ENCODE peak calls at places on chromosome 22, in four cellular contexts. T, Q, K and E are unnamed samples.

GRCh38 chr22:42303304-42304020 is 33.0 kb upstream of the TCF20 start:
- DNase-seq in Q (no peak), T (no peak), K (no peak), E (no peak)

GRCh38 chr22:19663821-19664325 is 50.4 kb upstream of the SEPTIN5 start:
- DNase-seq in Q (peak), T (no peak), K (no peak), E (peak)

GRCh38 chr22:23796461-23796860 is 9.7 kb downstream of the SMARCB1 start:
- DNase-seq in K (no peak), Q (peak), T (no peak), E (no peak)

GRCh38 chr22:45210577-45211431 is 29.9 kb downstream of the KIAA0930 start:
- DNase-seq in K (no peak), Q (peak), T (no peak), E (peak)

GRCh38 chr22:20036535-20037392 is 15.9 kb downstream of the TANGO2 start:
- DNase-seq in T (no peak), Q (no peak), K (no peak), E (no peak)

GRCh38 chr22:41350087-41350486 is 31.7 kb upstream of the TEF start:
- DNase-seq in T (no peak), Q (no peak), K (no peak), E (no peak)

GRCh38 chr22:37082251-37082650 is 27.3 kb downstream of the TMPRSS6 start:
- DNase-seq in T (no peak), Q (peak), K (no peak), E (no peak)

GRCh38 chr22:45340323-45340722 is 30.6 kb downstream of the FAM118A start:
- DNase-seq in Q (no peak), T (no peak), K (no peak), E (no peak)

GRCh38 chr22:50039669-50040458 is 18.2 kb downstream of the TTLL8 start:
- DNase-seq in T (no peak), K (no peak), Q (no peak), E (no peak)

GRCh38 chr22:23184764-23185113 is 4.4 kb downstream of the BCR start:
- DNase-seq in T (no peak), K (no peak), Q (no peak), E (no peak)

GRCh38 chr22:43895986-43896645 is 4.3 kb upstream of the PNPLA5 start:
- DNase-seq in Q (no peak), T (no peak), K (no peak), E (no peak)

GRCh38 chr22:44309137-44309536 is 3.6 kb downstream of the SHISAL1 start:
- DNase-seq in T (no peak), K (peak), Q (peak), E (peak)

GRCh38 chr22:20010307-20011122 is 6.1 kb downstream of the ARVCF start:
- DNase-seq in K (no peak), T (no peak), Q (no peak), E (no peak)

GRCh38 chr22:44181033-44181911 is 547 bp downstream of the PARVG start:
- DNase-seq in Q (no peak), K (no peak), T (no peak), E (no peak)

GRCh38 chr22:44714703-44715350 is 12.8 kb downstream of the PRR5 start:
- DNase-seq in T (peak), Q (no peak), K (no peak), E (no peak)

GRCh38 chr22:24099661-24100060 is 81.6 kb upstream of the SUSD2 start:
- DNase-seq in K (no peak), Q (no peak), T (no peak), E (no peak)

GRCh38 chr22:50261615-50262459 is at the start of gene MAPK12:
- DNase-seq in Q (no peak), K (no peak), T (peak), E (no peak)

GRCh38 chr22:19396934-19397728 is 34.4 kb downstream of the HIRA start:
- DNase-seq in Q (no peak), T (peak), K (no peak), E (no peak)

GRCh38 chr22:24005201-24005600 is at the start of gene GSTT4:
- DNase-seq in Q (no peak), K (no peak), T (peak), E (no peak)

GRCh38 chr22:49703391-49703926 is 124.2 kb downstream of the BRD1 start:
- DNase-seq in Q (no peak), K (no peak), T (no peak), E (no peak)

GRCh38 chr22:49702068-49702397 is 125.6 kb downstream of the BRD1 start:
- DNase-seq in K (no peak), T (no peak), Q (no peak), E (no peak)

GRCh38 chr22:35258144-35258988 is 1.1 kb downstream of the HMGXB4 start:
- DNase-seq in T (peak), K (no peak), Q (no peak), E (no peak)

GRCh38 chr22:36153756-36154155 is 6.8 kb downstream of the APOL3 start:
- DNase-seq in K (no peak), T (no peak), Q (no peak), E (no peak)

GRCh38 chr22:32700186-32700882 is 101.2 kb upstream of the TIMP3 start:
- DNase-seq in K (no peak), T (no peak), Q (peak), E (no peak)

GRCh38 chr22:46853191-46853590 is 90.7 kb downstream of the TBC1D22A start:
- DNase-seq in T (no peak), Q (no peak), K (no peak), E (no peak)

GRCh38 chr22:42294034-42294985 is 23.9 kb upstream of the TCF20 start:
- DNase-seq in T (peak), K (no peak), Q (peak), E (no peak)

GRCh38 chr22:47107431-47107830 is 345.0 kb downstream of the TBC1D22A start:
- DNase-seq in K (peak), Q (peak), T (no peak), E (peak)

GRCh38 chr22:37126882-37127281 is 17.4 kb upstream of the TMPRSS6 start:
- DNase-seq in K (no peak), Q (no peak), T (peak), E (no peak)

GRCh38 chr22:50674606-50675552 is 2.3 kb downstream of the SHANK3 start:
- DNase-seq in T (peak), K (no peak), Q (no peak), E (no peak)

GRCh38 chr22:38202437-38203089 is 769 bp downstream of the MAFF start:
- DNase-seq in T (peak), Q (peak), K (peak), E (no peak)
- TF ChIP-seq CTCF in T (no peak), Q (no peak), K (no peak), E (peak)

GRCh38 chr22:17213976-17214375 is 5.3 kb downstream of the ADA2 start:
- DNase-seq in Q (no peak), T (peak), K (no peak), E (no peak)
- TF ChIP-seq CTCF in Q (peak), T (peak), K (peak), E (peak)

GRCh38 chr22:31029276-31029675 is 51.8 kb upstream of the SMTN start:
- DNase-seq in Q (no peak), T (no peak), K (no peak), E (no peak)
- TF ChIP-seq CTCF in Q (no peak), T (no peak), K (no peak), E (no peak)

DNA sequence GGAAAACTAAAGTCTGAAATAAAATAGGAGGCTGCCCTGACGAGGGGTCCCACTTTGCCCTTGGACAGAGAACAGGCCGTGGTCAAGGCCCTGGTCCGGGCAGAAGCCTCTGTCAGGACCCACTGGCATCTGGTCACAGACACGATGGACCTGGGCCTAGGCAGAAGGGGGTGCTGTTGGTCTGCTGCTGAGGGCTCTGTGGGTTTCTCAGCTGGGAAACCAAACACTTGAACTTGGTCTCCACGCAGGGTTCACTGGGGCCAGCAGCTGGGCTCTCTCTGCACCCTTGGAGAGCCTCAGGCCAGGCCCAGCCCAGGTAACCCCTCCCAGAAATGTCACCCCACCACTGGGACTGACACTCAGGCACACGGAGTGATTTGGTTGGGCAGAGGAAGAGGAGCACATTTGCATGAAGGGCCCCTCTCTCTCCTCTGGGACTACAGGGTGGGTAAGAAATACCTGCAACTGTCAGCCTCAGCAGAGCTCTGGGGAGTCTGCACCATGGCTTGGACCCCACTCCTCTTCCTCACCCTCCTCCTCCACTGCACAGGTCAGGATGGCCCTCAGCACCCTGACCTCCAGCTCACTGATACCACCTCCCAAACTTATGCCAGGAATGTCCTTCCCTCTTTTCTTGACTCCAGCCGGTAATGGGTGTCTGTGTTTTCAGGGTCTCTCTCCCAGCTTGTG is 48.1 kb upstream of the TOP3B start:
- DNase-seq in Q (no peak), K (no peak), T (peak), E (no peak)
- TF ChIP-seq CTCF in Q (peak), K (peak), T (peak), E (peak)

GRCh38 chr22:21778705-21779363 is 43.2 kb upstream of the YPEL1 start:
- DNase-seq in T (no peak), K (peak), Q (peak), E (peak)

GRCh38 chr22:21771631-21771976 is 36.0 kb upstream of the YPEL1 start:
- DNase-seq in T (no peak), Q (no peak), K (no peak), E (no peak)

GRCh38 chr22:21780259-21780658 is 44.7 kb upstream of the YPEL1 start:
- DNase-seq in K (no peak), T (no peak), Q (no peak), E (no peak)

GRCh38 chr22:21779444-21779843 is 43.9 kb upstream of the YPEL1 start:
- DNase-seq in K (no peak), T (no peak), Q (no peak), E (no peak)

DNA sequence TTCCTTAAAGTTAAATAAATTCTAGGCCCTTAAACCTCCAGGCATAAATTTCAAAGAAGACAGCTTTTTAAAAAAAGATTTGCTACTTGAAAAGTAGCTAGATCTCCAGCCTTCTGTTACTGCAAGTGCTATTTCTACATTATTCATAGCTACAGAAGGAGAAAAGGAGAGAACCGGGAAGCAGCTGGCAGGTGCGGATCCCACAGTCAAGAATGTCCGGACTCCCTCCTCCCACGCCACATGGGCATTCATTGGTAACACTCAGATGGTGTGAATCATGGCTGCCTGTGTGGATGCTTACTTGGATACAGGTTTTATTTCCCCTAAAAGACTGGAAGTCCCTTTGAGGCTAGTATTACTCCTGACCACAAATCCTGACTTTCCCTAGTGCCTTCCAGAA is 39.5 kb upstream of the YPEL1 start:
- DNase-seq in K (no peak), Q (peak), T (no peak), E (no peak)
- TF ChIP-seq CTCF in K (no peak), Q (no peak), T (no peak), E (no peak)

GRCh38 chr22:39997421-39997820 is 2.7 kb downstream of the FAM83F start:
- DNase-seq in Q (no peak), T (no peak), K (no peak), E (no peak)

GRCh38 chr22:39997939-39998726 is 3.4 kb downstream of the FAM83F start:
- DNase-seq in K (no peak), T (no peak), Q (no peak), E (no peak)

GRCh38 chr22:40000171-40000570 is 5.4 kb downstream of the FAM83F start:
- DNase-seq in Q (no peak), T (no peak), K (no peak), E (no peak)

GRCh38 chr22:40001104-40001503 is 6.3 kb downstream of the FAM83F start:
- DNase-seq in K (no peak), T (no peak), Q (no peak), E (no peak)

DNA sequence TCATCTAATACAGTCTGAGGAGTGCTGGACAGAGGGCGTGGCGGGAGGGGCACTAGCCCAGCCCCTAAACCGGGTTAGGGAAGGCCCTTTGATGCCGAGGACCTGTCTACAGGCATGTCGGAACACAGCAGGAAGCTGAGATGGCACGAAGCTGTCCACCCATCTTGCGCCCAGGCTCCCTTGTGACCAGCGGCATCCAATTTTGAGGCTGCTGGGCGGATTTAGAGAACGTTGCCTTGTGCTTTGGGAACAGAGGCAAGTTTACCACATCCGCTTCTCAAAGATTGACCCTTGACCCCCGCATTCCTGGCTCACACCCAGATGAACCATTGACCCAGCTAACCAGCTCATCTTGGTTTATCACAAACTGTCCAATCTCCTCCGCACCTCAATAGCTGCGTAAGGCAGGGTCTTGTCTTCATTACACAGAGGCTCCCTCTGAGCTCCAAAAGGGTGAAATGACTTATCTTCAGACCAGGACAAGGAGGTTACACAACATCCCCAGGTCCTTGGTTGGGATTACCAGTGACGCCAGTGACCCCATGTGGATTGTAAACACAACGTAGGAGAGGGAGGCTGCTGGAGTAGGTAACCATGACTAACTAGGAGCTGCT is 4.5 kb downstream of the FAM83F start:
- DNase-seq in Q (no peak), T (no peak), K (no peak), E (no peak)
- TF ChIP-seq CTCF in Q (no peak), T (peak), K (no peak), E (no peak)

GRCh38 chr22:25900390-25900789 is 158.4 kb downstream of the MYO18B start:
- DNase-seq in Q (no peak), T (no peak), K (no peak), E (no peak)

GRCh38 chr22:25900880-25901279 is 158.9 kb downstream of the MYO18B start:
- DNase-seq in Q (no peak), K (no peak), T (no peak), E (no peak)

GRCh38 chr22:25899566-25899965 is 157.6 kb downstream of the MYO18B start:
- DNase-seq in Q (no peak), K (no peak), T (no peak), E (no peak)

GRCh38 chr22:25896592-25896991 is 154.6 kb downstream of the MYO18B start:
- DNase-seq in Q (no peak), K (no peak), T (no peak), E (no peak)

DNA sequence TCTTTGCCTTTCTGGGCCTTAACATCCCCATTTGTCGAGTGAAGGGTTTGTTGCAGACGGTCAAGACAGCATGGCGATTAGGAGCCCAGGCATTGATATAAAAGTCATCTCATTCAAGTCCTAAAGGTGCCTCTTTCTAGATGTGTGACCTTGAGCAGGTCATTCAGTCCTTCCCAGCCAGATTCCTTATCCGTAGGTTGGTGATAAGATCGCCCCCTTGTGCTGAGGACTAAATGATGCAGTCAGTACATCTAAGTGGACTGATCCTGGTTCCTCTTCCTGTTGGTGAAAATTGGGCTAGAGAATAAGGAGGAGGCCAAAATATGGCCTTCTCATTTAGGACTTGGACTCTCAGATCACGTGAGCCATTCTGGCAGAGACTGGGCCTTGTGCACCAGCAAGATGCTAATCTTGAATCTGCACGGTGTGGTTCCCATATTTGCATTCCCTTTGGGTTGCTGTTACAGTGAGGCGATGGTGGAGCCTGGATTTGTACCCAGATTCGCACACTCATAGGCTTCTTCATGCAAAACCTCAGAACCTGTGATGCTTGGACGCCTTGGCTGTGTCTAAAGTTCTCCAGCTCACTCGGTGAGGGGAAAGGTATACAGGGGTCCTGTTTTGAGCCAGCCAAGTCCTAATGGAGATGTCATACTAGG is 156.8 kb downstream of the MYO18B start:
- DNase-seq in T (peak), K (no peak), Q (no peak), E (no peak)
- TF ChIP-seq CTCF in T (no peak), K (no peak), Q (no peak), E (peak)

GRCh38 chr22:27879923-27880322 is 39.1 kb downstream of the PITPNB start:
- DNase-seq in T (peak), K (no peak), Q (no peak), E (no peak)
- TF ChIP-seq CTCF in T (peak), K (peak), Q (peak), E (peak)